ENCODE peak calls at places on chromosomes 16 and 17, in four cellular contexts. Q is HepG2, R is K562, I is GM12878. Y is an unnamed sample.

GRCh38 chr17:70137451-70138230 is 31.7 kb upstream of the KCNJ2 start:
- DNase-seq in Q (no peak), R (no peak), I (peak), Y (no peak)

GRCh38 chr16:23524886-23525285 is 14.6 kb upstream of the GGA2 start:
- DNase-seq in Q (no peak), R (no peak), I (no peak), Y (no peak)

GRCh38 chr17:42809250-42809649 is 10.6 kb downstream of the CNTD1 start:
- DNase-seq in Q (no peak), R (no peak), I (no peak), Y (no peak)

GRCh38 chr17:64783556-64784352 is 121.6 kb upstream of the SMURF2 start:
- DNase-seq in Q (no peak), R (no peak), I (no peak), Y (no peak)

GRCh38 chr17:29151567-29151966 is 28.6 kb downstream of the MYO18A start:
- DNase-seq in Q (peak), R (no peak), I (no peak), Y (no peak)

GRCh38 chr17:42002792-42003301 is 14.4 kb downstream of the DNAJC7 start:
- DNase-seq in Q (peak), R (no peak), I (no peak), Y (no peak)

GRCh38 chr17:81991684-81992513 is 14.5 kb downstream of the ASPSCR1 start:
- DNase-seq in Q (peak), R (no peak), I (no peak), Y (peak)

GRCh38 chr16:56424791-56425438 is 430 bp downstream of the AMFR start:
- DNase-seq in Q (no peak), R (peak), I (no peak), Y (peak)

GRCh38 chr17:35191001-35191695 is 3.0 kb downstream of the SLC35G3 start:
- DNase-seq in Q (no peak), R (no peak), I (no peak), Y (no peak)

GRCh38 chr17:63939401-63939800 is 7.3 kb upstream of the CD79B start:
- DNase-seq in Q (no peak), R (no peak), I (no peak), Y (no peak)

GRCh38 chr17:7192271-7192937 is 13.2 kb upstream of the ASGR1 start:
- DNase-seq in Q (no peak), R (no peak), I (no peak), Y (no peak)

GRCh38 chr16:29804020-29804419 is 2.3 kb upstream of the MAZ start:
- DNase-seq in Q (no peak), R (no peak), I (no peak), Y (no peak)

GRCh38 chr16:13956635-13957196 is 36.8 kb downstream of the ERCC4 start:
- DNase-seq in Q (no peak), R (no peak), I (peak), Y (no peak)

GRCh38 chr17:21094298-21094704 is 32.5 kb upstream of the DHRS7B start:
- DNase-seq in Q (peak), R (no peak), I (no peak), Y (no peak)

GRCh38 chr17:81328925-81329278 is 33.8 kb upstream of the SLC38A10 start:
- DNase-seq in Q (no peak), R (no peak), I (no peak), Y (no peak)

GRCh38 chr16:21634216-21634615 is 18.2 kb downstream of the IGSF6 start:
- DNase-seq in Q (peak), R (no peak), I (no peak), Y (no peak)

GRCh38 chr17:4969551-4970231 is 2.1 kb upstream of the SPAG7 start:
- DNase-seq in Q (peak), R (no peak), I (no peak), Y (no peak)

GRCh38 chr16:4298761-4299522 is 16.9 kb upstream of the GLIS2 start:
- DNase-seq in Q (no peak), R (peak), I (no peak), Y (peak)

GRCh38 chr16:17887963-17888362 is 417.2 kb upstream of the XYLT1 start:
- DNase-seq in Q (no peak), R (no peak), I (no peak), Y (no peak)

GRCh38 chr16:10971560-10971961 is 27.2 kb downstream of the CLEC16A start:
- DNase-seq in Q (peak), R (peak), I (no peak), Y (peak)

GRCh38 chr17:6346387-6346786 is 88.5 kb downstream of the AIPL1 start:
- DNase-seq in Q (no peak), R (no peak), I (no peak), Y (no peak)

GRCh38 chr17:30605523-30605922 is 128.3 kb downstream of the GOSR1 start:
- DNase-seq in Q (no peak), R (no peak), I (no peak), Y (no peak)

GRCh38 chr16:8847623-8848022 is 21.2 kb downstream of the CARHSP1 start:
- DNase-seq in Q (no peak), R (no peak), I (no peak), Y (no peak)

GRCh38 chr16:31713945-31714898 is 159.4 kb upstream of the ZNF267 start:
- DNase-seq in Q (no peak), R (peak), I (no peak), Y (peak)

GRCh38 chr17:38706625-38707298 is 1.7 kb downstream of the MLLT6 start:
- DNase-seq in Q (no peak), R (no peak), I (no peak), Y (no peak)

GRCh38 chr16:68040506-68041288 is 17.6 kb downstream of the DUS2 start:
- DNase-seq in Q (peak), R (peak), I (peak), Y (peak)

GRCh38 chr17:75645889-75646625 is 12.8 kb downstream of the SMIM5 start:
- DNase-seq in Q (peak), R (no peak), I (peak), Y (no peak)

GRCh38 chr17:44065668-44066203 is 735 bp downstream of the LSM12 start:
- DNase-seq in Q (no peak), R (no peak), I (no peak), Y (no peak)

GRCh38 chr17:8628609-8629169 is 1.8 kb downstream of the MYH10 start:
- DNase-seq in Q (no peak), R (peak), I (no peak), Y (no peak)

GRCh38 chr17:50297407-50297865 is 23.2 kb downstream of the TMEM92 start:
- DNase-seq in Q (peak), R (peak), I (no peak), Y (peak)

GRCh38 chr17:60252459-60252858 is 102.7 kb downstream of the CA4 start:
- DNase-seq in Q (no peak), R (no peak), I (no peak), Y (no peak)

DNA sequence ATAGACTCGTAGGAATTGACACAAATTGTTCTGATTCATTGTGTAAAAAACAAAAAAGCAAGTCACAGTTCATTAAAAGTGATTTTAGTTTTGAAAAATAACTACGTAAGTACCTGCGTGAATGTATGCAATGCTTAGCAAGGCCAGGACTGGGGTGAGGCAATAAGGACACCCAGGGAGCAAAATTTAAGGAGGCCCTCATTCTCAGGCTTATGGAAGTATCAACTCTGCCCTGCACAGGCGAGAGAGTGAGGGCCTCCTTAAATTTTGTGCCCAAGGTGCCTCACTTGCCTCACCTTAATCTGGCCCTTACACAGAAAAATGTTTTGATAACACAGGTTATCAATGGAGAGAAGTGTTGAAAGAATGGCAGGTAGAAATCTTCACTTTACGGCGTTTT is 31.4 kb downstream of the NOG start:
- DNase-seq in Q (no peak), R (no peak), I (no peak), Y (no peak)
- TF ChIP-seq TCF7 in Q (no peak), R (no peak), I (no peak), Y (no peak)

DNA sequence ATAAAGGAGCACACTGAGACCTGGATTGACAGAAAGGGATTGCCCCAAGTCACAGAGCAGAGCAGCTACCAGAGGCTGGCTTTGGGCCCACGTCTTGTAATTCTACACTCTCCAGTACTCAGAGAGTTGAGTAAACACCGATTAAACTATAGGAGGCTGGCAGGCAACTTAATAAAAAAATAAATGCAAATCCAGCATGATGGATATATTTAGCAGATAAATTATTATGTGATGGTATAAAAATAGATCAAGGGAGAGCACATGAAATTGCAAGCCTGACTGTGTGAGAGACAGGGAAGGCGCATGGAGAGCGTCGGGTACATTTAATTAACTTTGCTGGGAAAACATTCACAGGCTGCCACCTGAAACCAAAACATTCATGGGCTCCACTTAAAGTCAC is 87.7 kb upstream of the CCL2 start:
- DNase-seq in Q (no peak), R (no peak), I (no peak), Y (no peak)
- TF ChIP-seq TCF7 in Q (no peak), R (no peak), I (no peak), Y (no peak)

GRCh38 chr17:27504188-27504995 is 48.1 kb downstream of the KSR1 start:
- DNase-seq in Q (peak), R (no peak), I (no peak), Y (no peak)
- TF ChIP-seq TCF7 in Q (no peak), R (no peak), I (no peak), Y (no peak)

DNA sequence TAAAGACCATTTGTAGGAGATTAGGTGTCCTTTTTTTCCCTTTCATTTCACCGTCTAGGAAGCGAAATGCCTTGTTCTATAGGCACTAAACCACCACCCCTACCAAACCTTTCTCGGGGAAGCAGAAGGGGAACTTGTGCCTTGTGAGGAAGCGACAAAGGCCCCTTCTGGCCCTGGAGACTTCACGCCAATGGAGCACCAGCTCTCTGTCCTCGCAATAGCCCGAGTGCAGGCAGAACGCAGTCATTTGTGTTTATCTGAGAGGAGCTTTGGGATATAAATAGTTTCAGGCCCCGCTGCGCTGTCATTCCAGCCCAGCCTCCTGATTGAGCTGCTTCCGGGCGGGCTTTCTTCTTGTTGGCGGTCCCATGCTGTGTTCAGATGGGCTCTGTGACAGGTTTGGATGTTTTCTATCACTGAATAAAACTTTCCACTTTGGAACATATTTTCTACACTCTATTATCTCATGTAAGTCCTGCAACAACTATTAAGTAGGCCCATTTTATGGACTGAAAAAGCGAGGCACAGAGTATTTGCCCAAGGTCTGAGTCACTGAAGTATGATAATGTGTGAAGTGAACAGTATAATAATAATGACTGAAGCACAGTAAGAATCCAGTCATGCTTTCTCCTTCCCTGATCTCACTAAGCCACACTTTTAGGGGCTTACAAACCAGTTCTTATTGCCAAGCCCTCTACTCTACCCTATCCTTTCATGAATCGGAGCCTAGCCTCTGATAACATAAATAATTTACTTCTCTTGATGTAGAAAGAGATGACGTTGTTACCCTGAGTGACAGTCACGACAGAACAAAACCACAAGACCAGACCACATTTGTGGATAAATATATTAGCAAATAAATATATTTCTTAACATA is 1.1 kb upstream of the SUPT4H1 start:
- DNase-seq in Q (no peak), R (no peak), I (no peak), Y (peak)
- TF ChIP-seq TCF7 in Q (no peak), R (no peak), I (no peak), Y (no peak)

GRCh38 chr17:40949406-40949805 is 12.0 kb upstream of the KRT23 start:
- DNase-seq in Q (peak), R (no peak), I (no peak), Y (no peak)

GRCh38 chr17:40950176-40950575 is 12.7 kb upstream of the KRT23 start:
- DNase-seq in Q (no peak), R (no peak), I (no peak), Y (no peak)

GRCh38 chr17:40952169-40952568 is 14.6 kb downstream of the KRT39 start:
- DNase-seq in Q (no peak), R (no peak), I (no peak), Y (no peak)

GRCh38 chr17:40952675-40953074 is 14.1 kb downstream of the KRT39 start:
- DNase-seq in Q (no peak), R (no peak), I (no peak), Y (no peak)

GRCh38 chr17:40951011-40951622 is 13.7 kb upstream of the KRT23 start:
- DNase-seq in Q (peak), R (no peak), I (no peak), Y (no peak)
- TF ChIP-seq TCF7 in Q (peak), R (no peak), I (no peak), Y (no peak)

GRCh38 chr16:354971-355441 is 2.5 kb upstream of the AXIN1 start:
- DNase-seq in Q (no peak), R (no peak), I (no peak), Y (no peak)
- TF ChIP-seq TCF7 in Q (no peak), R (no peak), I (no peak), Y (no peak)

DNA sequence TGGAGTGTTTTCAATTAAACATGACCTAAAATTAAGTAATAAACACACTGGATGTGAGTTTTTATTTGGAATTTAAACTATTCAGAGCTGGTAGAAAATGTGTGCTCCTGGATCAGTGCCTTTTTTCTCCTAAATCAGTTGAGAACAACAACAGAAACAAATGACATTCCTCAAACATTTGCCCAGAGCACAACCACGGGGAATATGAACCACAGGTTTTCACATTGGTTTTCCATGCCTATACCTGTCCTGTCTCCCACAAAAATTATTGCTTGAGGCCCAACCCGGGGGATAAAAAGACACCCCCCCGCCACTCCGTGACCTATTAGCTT is 6.8 kb downstream of the HSBP1 start:
- DNase-seq in Q (no peak), R (no peak), I (no peak), Y (no peak)
- TF ChIP-seq TCF7 in Q (no peak), R (no peak), I (no peak), Y (no peak)

GRCh38 chr16:53220585-53220984 is 165.8 kb downstream of the CHD9 start:
- DNase-seq in Q (peak), R (no peak), I (no peak), Y (no peak)
- TF ChIP-seq TCF7 in Q (no peak), R (no peak), I (no peak), Y (no peak)

DNA sequence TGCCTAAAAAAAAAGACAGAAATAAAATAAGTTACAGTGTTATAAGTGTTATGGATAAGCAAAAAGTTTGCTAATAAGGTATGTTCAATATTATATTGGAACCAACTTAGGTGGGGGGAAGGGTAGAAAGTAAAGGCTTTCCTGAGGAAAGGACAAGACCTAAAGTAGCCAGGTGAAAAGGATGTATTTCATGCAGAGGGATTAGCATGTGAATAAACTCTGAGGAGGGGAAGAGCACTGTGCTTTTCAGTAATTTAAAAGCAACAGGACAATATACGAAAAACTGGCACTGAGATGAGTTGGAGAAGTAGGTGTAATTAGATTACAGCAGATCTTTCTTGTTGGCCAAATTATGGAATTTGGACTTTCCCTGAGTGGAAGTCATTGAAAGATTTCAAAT is 7.6 kb downstream of the TOP2A start:
- DNase-seq in Q (no peak), R (no peak), I (no peak), Y (no peak)
- TF ChIP-seq TCF7 in Q (no peak), R (no peak), I (no peak), Y (no peak)

GRCh38 chr16:50644730-50645129 is 36.4 kb downstream of the SNX20 start:
- DNase-seq in Q (no peak), R (no peak), I (no peak), Y (peak)
- TF ChIP-seq TCF7 in Q (no peak), R (no peak), I (no peak), Y (no peak)

Y was measured in WTC11.